ENCODE peak calls at places on chromosomes 13 and 19, in five cellular contexts. I, D, S, K and E are unnamed samples.

GRCh38 chr13:26011996-26012688 is 39.7 kb downstream of the SHISA2 start:
- DNase-seq in I (peak), D (no peak), K (no peak), S (no peak), E (peak)

GRCh38 chr13:98848736-98849135 is 96.3 kb upstream of the SLC15A1 start:
- DNase-seq in I (no peak), K (no peak), D (no peak), S (no peak), E (no peak)

GRCh38 chr13:34523401-34523800 is 418.7 kb upstream of the NBEA start:
- DNase-seq in D (no peak), I (no peak), K (no peak), S (no peak), E (no peak)

GRCh38 chr19:13181747-13182388 is 31.7 kb downstream of the IER2 start:
- DNase-seq in K (peak), D (peak), I (peak), S (peak), E (peak)

GRCh38 chr19:1401138-1401888 is at the start of gene GAMT:
- DNase-seq in S (peak), I (peak), D (no peak), K (no peak), E (peak)

GRCh38 chr13:26987614-26988013 is 184.0 kb downstream of the USP12 start:
- DNase-seq in K (no peak), S (no peak), I (no peak), D (no peak), E (no peak)

GRCh38 chr19:38693380-38694223 is 46.2 kb downstream of the ACTN4 start:
- DNase-seq in D (no peak), K (peak), S (no peak), I (no peak), E (peak)

GRCh38 chr19:55581145-55581827 is 638 bp upstream of the ZNF579 start:
- DNase-seq in I (no peak), K (no peak), S (no peak), D (no peak), E (peak)

GRCh38 chr13:98847780-98848179 is 95.3 kb upstream of the SLC15A1 start:
- DNase-seq in I (no peak), K (no peak), S (no peak), D (no peak), E (no peak)

GRCh38 chr19:16325671-16326400 is 1.2 kb downstream of the KLF2 start:
- DNase-seq in D (peak), K (no peak), I (peak), S (no peak), E (peak)

GRCh38 chr13:61463027-61463426 is 47.4 kb upstream of the PCDH20 start:
- DNase-seq in S (no peak), K (no peak), I (no peak), D (no peak), E (no peak)

GRCh38 chr19:53621885-53622710 is 9.7 kb upstream of the DPRX start:
- DNase-seq in D (no peak), K (peak), S (no peak), I (no peak), E (no peak)

GRCh38 chr13:114080739-114081561 is 51.5 kb downstream of the RASA3 start:
- DNase-seq in D (peak), S (peak), K (no peak), I (peak), E (no peak)

GRCh38 chr19:1173160-1173844 is 766 bp downstream of the SBNO2 start:
- DNase-seq in K (peak), I (peak), S (no peak), D (no peak), E (no peak)

GRCh38 chr13:95643471-95643813 is 1.1 kb downstream of the DZIP1 start:
- DNase-seq in S (no peak), K (no peak), I (no peak), D (no peak), E (no peak)

GRCh38 chr19:391199-391557 is 17.8 kb downstream of the C2CD4C start:
- DNase-seq in D (no peak), I (no peak), S (no peak), K (no peak), E (no peak)

GRCh38 chr13:90415902-90416301 is 931.6 kb upstream of the MIR17HG start:
- DNase-seq in S (no peak), I (no peak), D (no peak), K (no peak), E (no peak)

GRCh38 chr19:1752757-1753728 is at the start of gene ONECUT3:
- DNase-seq in K (no peak), D (no peak), I (no peak), S (no peak), E (no peak)

GRCh38 chr19:4506449-4507149 is 11.7 kb downstream of the PLIN4 start:
- DNase-seq in D (no peak), S (no peak), I (no peak), K (no peak), E (no peak)

GRCh38 chr19:52200044-52200443 is 10.2 kb downstream of the PPP2R1A start:
- DNase-seq in K (peak), I (no peak), D (no peak), S (peak), E (peak)

GRCh38 chr13:59450218-59450617 is 713.5 kb downstream of the DIAPH3 start:
- DNase-seq in S (no peak), D (no peak), I (no peak), K (no peak), E (no peak)

GRCh38 chr19:32240316-32240715 is 105.1 kb upstream of the ZNF507 start:
- DNase-seq in K (no peak), S (no peak), D (no peak), I (no peak), E (no peak)

GRCh38 chr13:44281252-44282000 is 92.2 kb upstream of the SERP2 start:
- DNase-seq in D (no peak), K (no peak), S (no peak), I (no peak), E (no peak)

GRCh38 chr13:73261739-73262216 is 203.0 kb downstream of the KLF5 start:
- DNase-seq in K (no peak), I (no peak), D (no peak), S (no peak), E (no peak)

GRCh38 chr19:8475005-8475404 is 27.4 kb downstream of the PRAM1 start:
- DNase-seq in S (no peak), K (no peak), I (no peak), D (no peak), E (no peak)

GRCh38 chr19:17311455-17312248 is 2.3 kb downstream of the DDA1 start:
- DNase-seq in D (no peak), K (no peak), I (no peak), S (no peak), E (no peak)

GRCh38 chr13:24642236-24642635 is 38.0 kb upstream of the ATP12A start:
- DNase-seq in I (no peak), S (no peak), K (no peak), D (no peak), E (no peak)

GRCh38 chr19:55212447-55212846 is 3.1 kb upstream of the PTPRH start:
- DNase-seq in I (no peak), K (no peak), D (no peak), S (no peak), E (no peak)

DNA sequence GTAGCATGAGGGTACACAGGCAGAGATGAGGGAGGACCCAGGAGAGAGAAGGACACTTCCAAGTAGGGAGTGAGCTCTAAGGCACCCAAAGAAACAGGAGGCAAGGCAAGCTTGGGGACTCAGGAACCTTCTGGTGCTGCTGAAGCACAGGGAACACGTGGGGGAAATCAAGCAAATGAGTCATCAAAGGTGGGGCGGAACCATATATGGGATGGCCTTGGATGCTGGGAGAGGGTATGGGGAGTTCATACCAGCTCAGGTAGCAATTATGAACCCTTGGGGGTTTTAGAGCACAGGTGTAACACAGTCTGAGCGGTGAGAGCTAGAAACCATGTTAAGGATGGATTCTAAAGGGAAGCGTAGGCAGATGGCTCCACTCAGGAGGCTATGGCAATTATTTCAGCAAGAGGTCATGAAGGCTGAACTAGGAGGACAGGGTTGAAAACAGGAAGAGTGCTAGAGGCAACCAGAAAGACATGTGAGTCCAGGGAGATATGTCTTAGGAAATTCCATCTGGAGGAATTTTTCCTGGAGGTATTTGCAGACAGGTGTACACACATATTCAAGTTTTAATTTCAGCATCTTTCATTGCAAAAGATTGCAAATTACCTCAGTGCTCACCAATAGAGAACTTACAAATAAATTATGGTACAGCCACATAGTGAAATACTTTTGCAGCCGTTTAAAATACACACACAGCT is 77.1 kb downstream of the STARD13 start:
- DNase-seq in I (no peak), S (no peak), K (no peak), D (no peak), E (no peak)
- H3K27ac ChIP-seq in I (peak), S (peak), K (peak), D (no peak), E (peak)

GRCh38 chr13:43128504-43128929 is 105.1 kb downstream of the DNAJC15 start:
- DNase-seq in K (no peak), S (no peak), D (no peak), I (no peak), E (no peak)

GRCh38 chr13:43127103-43127817 is 103.9 kb downstream of the DNAJC15 start:
- DNase-seq in D (no peak), K (no peak), S (no peak), I (no peak), E (no peak)

GRCh38 chr13:43129021-43129420 is 105.6 kb downstream of the DNAJC15 start:
- DNase-seq in I (no peak), D (no peak), K (no peak), S (no peak), E (no peak)

GRCh38 chr13:43126420-43126819 is 103.0 kb downstream of the DNAJC15 start:
- DNase-seq in I (no peak), K (no peak), S (no peak), D (no peak), E (no peak)

DNA sequence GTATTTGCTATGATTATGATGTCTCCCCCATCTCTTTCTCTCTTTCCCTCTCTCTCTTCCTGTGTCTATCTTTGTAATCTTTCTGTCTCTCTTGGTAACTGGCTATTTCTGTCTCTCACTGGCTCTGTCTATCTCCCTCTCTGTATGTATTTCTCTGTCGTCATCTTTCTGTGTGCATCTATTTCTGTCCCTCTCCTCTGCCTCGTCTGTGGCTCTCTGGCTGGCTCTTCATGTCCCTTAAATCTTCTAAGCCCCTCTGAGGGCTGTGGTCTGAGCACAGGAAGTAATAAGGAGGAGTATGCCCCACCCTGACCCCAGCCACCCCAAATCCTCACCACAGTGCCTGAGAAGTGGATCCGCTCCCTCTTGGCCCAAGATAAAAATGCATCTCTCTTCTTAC is 104.4 kb downstream of the DNAJC15 start:
- DNase-seq in D (no peak), K (no peak), S (no peak), I (no peak), E (no peak)
- H3K4me3 ChIP-seq in D (no peak), K (no peak), S (peak), I (no peak), E (no peak)

GRCh38 chr13:112722433-112723250 is 32.8 kb downstream of the ATP11A start:
- DNase-seq in I (no peak), S (peak), K (no peak), D (peak), E (peak)
- H3K27ac ChIP-seq in I (peak), S (peak), K (peak), D (peak), E (peak)

GRCh38 chr19:15292847-15293582 is 39.3 kb downstream of the BRD4 start:
- DNase-seq in S (no peak), I (no peak), K (no peak), D (no peak), E (peak)

GRCh38 chr19:15291666-15292065 is 40.7 kb downstream of the BRD4 start:
- DNase-seq in D (no peak), K (no peak), S (no peak), I (no peak), E (no peak)

GRCh38 chr19:15293751-15294505 is 38.4 kb downstream of the BRD4 start:
- DNase-seq in K (no peak), S (no peak), D (no peak), I (no peak), E (no peak)

GRCh38 chr19:15291089-15291488 is 41.2 kb downstream of the BRD4 start:
- DNase-seq in I (no peak), D (no peak), K (no peak), S (no peak), E (no peak)

DNA sequence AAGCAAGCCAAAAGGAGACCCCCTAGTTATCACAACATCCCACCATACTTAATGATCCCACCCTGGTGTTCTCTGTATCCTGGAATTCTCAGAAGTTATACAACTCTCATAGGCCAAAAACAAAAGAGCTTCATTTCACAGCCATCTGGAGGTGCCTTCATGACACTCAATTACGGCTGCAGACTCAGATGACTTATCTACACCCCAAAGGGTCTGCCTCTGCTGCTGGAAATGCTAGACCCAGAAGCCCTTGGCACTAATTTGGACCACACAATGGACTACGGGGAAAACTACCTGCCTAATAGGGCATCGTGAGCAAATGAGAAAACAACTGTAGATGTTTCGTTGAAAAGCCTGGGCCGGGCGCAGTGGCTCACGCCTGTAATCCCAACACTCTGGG is 40.2 kb downstream of the BRD4 start:
- DNase-seq in I (no peak), S (no peak), D (no peak), K (no peak), E (no peak)
- H3K4me3 ChIP-seq in I (no peak), S (no peak), D (no peak), K (no peak), E (no peak)

GRCh38 chr19:47676811-47677210 is 36.4 kb upstream of the EHD2 start:
- DNase-seq in D (no peak), S (no peak), I (peak), K (no peak), E (no peak)

GRCh38 chr19:47675271-47675670 is 38.0 kb upstream of the EHD2 start:
- DNase-seq in S (no peak), D (no peak), K (no peak), I (peak), E (no peak)

GRCh38 chr19:47674548-47674947 is 38.7 kb upstream of the EHD2 start:
- DNase-seq in I (peak), S (no peak), K (no peak), D (no peak), E (no peak)

GRCh38 chr19:47673426-47673825 is 39.8 kb upstream of the EHD2 start:
- DNase-seq in D (no peak), K (no peak), S (no peak), I (peak), E (no peak)

GRCh38 chr19:47675859-47676258 is 37.4 kb upstream of the EHD2 start:
- DNase-seq in I (peak), D (no peak), S (no peak), K (no peak), E (no peak)
- H3K27ac ChIP-seq in I (no peak), D (no peak), S (no peak), K (no peak), E (no peak)

DNA sequence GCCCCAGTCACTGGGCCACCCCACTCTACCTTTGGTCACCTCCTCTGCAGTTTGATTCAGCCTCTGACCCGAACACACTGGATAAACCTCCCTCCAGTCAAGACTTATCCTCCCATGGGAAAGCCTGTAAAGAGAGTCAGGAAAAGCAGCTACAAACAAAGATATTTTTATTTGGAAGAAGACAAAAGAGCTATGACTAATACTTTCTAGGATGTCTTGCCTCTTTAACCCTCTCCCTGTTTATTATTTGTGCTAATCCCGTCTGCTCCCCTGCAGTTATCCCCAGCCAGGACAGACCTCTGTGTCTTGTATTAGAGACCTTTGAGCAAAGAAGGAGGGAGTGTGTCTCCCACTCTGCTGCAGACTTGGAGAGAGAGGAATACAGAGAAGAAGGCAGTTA is 178.3 kb downstream of the EFNB2 start:
- DNase-seq in K (no peak), S (no peak), I (no peak), D (no peak), E (no peak)
- H3K4me3 ChIP-seq in K (no peak), S (no peak), I (no peak), D (no peak), E (no peak)

GRCh38 chr19:27774337-27774736 is 1438.6 kb downstream of the UQCRFS1 start:
- DNase-seq in I (no peak), D (no peak), S (no peak), K (no peak), E (no peak)

GRCh38 chr19:27773318-27774094 is 1439.4 kb downstream of the UQCRFS1 start:
- DNase-seq in K (no peak), I (no peak), S (no peak), D (no peak), E (no peak)

GRCh38 chr19:27775395-27775794 is 1437.6 kb downstream of the UQCRFS1 start:
- DNase-seq in D (no peak), K (no peak), I (no peak), S (no peak), E (no peak)

GRCh38 chr19:27776020-27776419 is 1436.9 kb downstream of the UQCRFS1 start:
- DNase-seq in S (no peak), I (no peak), D (no peak), K (no peak), E (no peak)

GRCh38 chr19:27774827-27775226 is 1438.1 kb downstream of the UQCRFS1 start:
- DNase-seq in D (no peak), K (no peak), S (no peak), I (no peak), E (no peak)
- H3K27ac ChIP-seq in D (no peak), K (no peak), S (no peak), I (no peak), E (no peak)

DNA sequence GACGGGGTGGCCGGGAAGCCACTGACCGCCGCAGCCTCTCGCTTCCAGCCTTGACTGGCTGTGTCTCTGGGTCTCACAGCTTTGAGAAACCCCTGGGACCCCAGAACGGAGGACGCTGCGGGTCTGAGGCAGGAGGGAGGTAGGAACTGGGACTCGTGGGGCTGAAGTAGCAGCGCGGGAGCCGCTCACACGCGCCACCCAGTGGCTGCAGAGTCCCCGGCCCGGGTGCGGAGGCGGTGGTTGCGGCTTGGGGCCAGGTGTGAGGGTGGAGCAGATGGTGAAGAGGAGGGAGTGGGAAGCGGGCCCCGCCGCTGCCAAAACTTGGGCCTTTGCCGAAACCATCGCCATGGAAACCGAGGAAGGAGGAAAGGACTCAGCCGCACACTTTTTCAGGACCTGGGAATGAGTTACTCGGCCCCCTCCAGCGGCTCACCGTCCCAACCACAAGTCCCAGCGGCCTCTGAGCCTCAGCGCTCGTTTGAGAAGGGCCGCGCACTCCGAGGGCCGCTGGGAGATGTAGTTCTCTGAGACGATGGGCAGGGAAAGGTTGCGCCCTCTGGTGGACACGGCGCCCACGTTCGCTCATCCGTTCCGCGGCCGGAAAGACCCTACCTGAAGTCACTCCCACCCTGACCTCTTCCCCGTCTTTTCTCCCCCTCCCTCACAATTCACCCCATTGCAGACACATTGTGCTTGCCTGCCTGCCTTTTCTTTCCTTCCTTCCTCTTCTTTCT is 2.2 kb upstream of the SLC17A7 start:
- DNase-seq in S (peak), D (peak), K (peak), I (peak), E (peak)
- H3K4me3 ChIP-seq in S (peak), D (peak), K (peak), I (peak), E (peak)